ENCODE peak calls at places on chromosome 14, in seven cellular contexts. U is aorta, D is AG04449, K is sigmoid colon, B is foreskin fibroblast, S is pancreas, J is adipocyte. F is an unnamed sample.

GRCh38 chr14:23079716-23080115 is 15.2 kb downstream of the ACIN1 start:
- DNase-seq in B (peak), D (no peak), K (no peak), J (peak), U (no peak), S (no peak), F (no peak)

GRCh38 chr14:61607570-61608244 is 87.6 kb upstream of the HIF1A start:
- DNase-seq in D (no peak), K (no peak), B (no peak), U (no peak), J (no peak), S (no peak), F (no peak)

GRCh38 chr14:62696261-62696968 is 348.8 kb downstream of the KCNH5 start:
- DNase-seq in J (no peak), K (no peak), S (no peak), B (no peak), D (no peak), U (no peak), F (peak)

GRCh38 chr14:20679907-20680306 is 4.5 kb upstream of the RNASE4 start:
- DNase-seq in K (no peak), B (no peak), S (peak), D (no peak), J (peak), U (no peak), F (no peak)

GRCh38 chr14:91367173-91368171 is 50.1 kb downstream of the CCDC88C start:
- DNase-seq in S (no peak), K (no peak), D (no peak), U (no peak), J (no peak), B (no peak), F (no peak)

GRCh38 chr14:100100032-100100405 is 34.8 kb downstream of the EVL start:
- DNase-seq in D (no peak), U (no peak), B (no peak), J (no peak), S (no peak), K (peak), F (no peak)

GRCh38 chr14:45085004-45085403 is 1.1 kb downstream of the PRPF39 start:
- DNase-seq in D (no peak), J (peak), U (no peak), B (no peak), K (no peak), S (no peak), F (no peak)

GRCh38 chr14:100019156-100019882 is 45.9 kb upstream of the EVL start:
- DNase-seq in U (no peak), K (no peak), D (no peak), B (no peak), S (no peak), J (no peak), F (no peak)

GRCh38 chr14:65321370-65321875 is 91.1 kb upstream of the FUT8 start:
- DNase-seq in U (no peak), D (no peak), B (no peak), K (no peak), J (peak), S (no peak), F (no peak)

GRCh38 chr14:70002589-70003240 is 123.5 kb downstream of the SMOC1 start:
- DNase-seq in B (no peak), J (no peak), S (no peak), D (no peak), U (no peak), K (no peak), F (no peak)

GRCh38 chr14:23559010-23559920 is 3.2 kb downstream of the THTPA start:
- DNase-seq in S (peak), D (no peak), K (no peak), J (peak), B (no peak), U (no peak), F (peak)

GRCh38 chr14:33951183-33951840 is 438 bp upstream of the EGLN3 start:
- DNase-seq in J (no peak), U (no peak), S (no peak), B (no peak), K (no peak), D (no peak), F (no peak)

GRCh38 chr14:68603682-68604360 is 189.0 kb downstream of the ZFP36L1 start:
- DNase-seq in U (no peak), D (no peak), B (no peak), J (no peak), K (no peak), S (no peak), F (no peak)

GRCh38 chr14:24251880-24252288 is 9.5 kb upstream of the TINF2 start:
- DNase-seq in K (peak), U (no peak), S (no peak), J (peak), B (peak), D (no peak), F (no peak)

GRCh38 chr14:77037338-77037782 is 8.9 kb upstream of the IRF2BPL start:
- DNase-seq in J (peak), B (no peak), K (no peak), U (no peak), D (no peak), S (no peak), F (no peak)

GRCh38 chr14:100580316-100581227 is 6.6 kb downstream of the BEGAIN start:
- DNase-seq in B (no peak), J (no peak), K (peak), U (no peak), S (no peak), D (no peak), F (no peak)

GRCh38 chr14:24132061-24132685 is 1.7 kb downstream of the FITM1 start:
- DNase-seq in D (no peak), U (peak), J (no peak), K (no peak), B (no peak), S (peak), F (no peak)

GRCh38 chr14:102523200-102524025 is 13.8 kb upstream of the ANKRD9 start:
- DNase-seq in K (no peak), S (no peak), D (no peak), J (no peak), B (no peak), U (peak), F (no peak)

GRCh38 chr14:78048120-78048519 is 122.1 kb upstream of the NRXN3 start:
- DNase-seq in U (no peak), D (no peak), J (no peak), S (no peak), B (no peak), K (no peak), F (no peak)

GRCh38 chr14:36652542-36653201 is 9.0 kb upstream of the PAX9 start:
- DNase-seq in K (no peak), D (no peak), U (no peak), B (no peak), S (no peak), J (no peak), F (no peak)

GRCh38 chr14:78987006-78987405 is 816.8 kb downstream of the NRXN3 start:
- DNase-seq in J (no peak), D (no peak), S (no peak), U (no peak), K (no peak), B (no peak), F (no peak)

GRCh38 chr14:44960146-44960545 is 1.6 kb downstream of the KLHL28 start:
- DNase-seq in B (no peak), D (no peak), S (no peak), U (no peak), J (peak), K (no peak), F (no peak)

GRCh38 chr14:69685217-69685616 is 73.8 kb downstream of the SUSD6 start:
- DNase-seq in D (no peak), B (no peak), K (no peak), U (no peak), S (no peak), J (no peak), F (no peak)

GRCh38 chr14:82094819-82095218 is 561.2 kb upstream of the SEL1L start:
- DNase-seq in B (no peak), K (no peak), D (no peak), S (no peak), J (no peak), U (no peak), F (no peak)

GRCh38 chr14:58713677-58714076 is 75.9 kb downstream of the DACT1 start:
- DNase-seq in K (no peak), U (no peak), D (no peak), J (no peak), B (no peak), S (no peak), F (no peak)

GRCh38 chr14:61588419-61588901 is 106.9 kb upstream of the HIF1A start:
- DNase-seq in K (no peak), S (no peak), J (peak), B (peak), U (peak), D (no peak), F (no peak)

GRCh38 chr14:103070263-103070885 is 13.0 kb upstream of the CDC42BPB start:
- DNase-seq in B (no peak), D (no peak), U (peak), K (no peak), J (no peak), S (no peak), F (no peak)

GRCh38 chr14:30875788-30876053 is 1.4 kb downstream of the COCH start:
- DNase-seq in D (no peak), U (no peak), J (no peak), S (no peak), K (no peak), B (no peak), F (no peak)
- H3K4me3 ChIP-seq in D (no peak), U (no peak), J (no peak), S (no peak), K (no peak), B (no peak), F (no peak)

GRCh38 chr14:48748151-48748550 is 838.0 kb downstream of the RPS29 start:
- DNase-seq in S (no peak), J (no peak), K (no peak), B (no peak), D (no peak), U (no peak), F (no peak)
- H3K4me3 ChIP-seq in S (no peak), J (no peak), K (no peak), B (no peak), D (no peak), U (no peak), F (no peak)

GRCh38 chr14:55028476-55028875 is 1.4 kb downstream of the SOCS4 start:
- DNase-seq in D (no peak), J (no peak), K (no peak), B (no peak), U (no peak), S (no peak), F (no peak)
- H3K4me3 ChIP-seq in D (peak), J (peak), K (peak), B (peak), U (no peak), S (no peak), F (no peak)

DNA sequence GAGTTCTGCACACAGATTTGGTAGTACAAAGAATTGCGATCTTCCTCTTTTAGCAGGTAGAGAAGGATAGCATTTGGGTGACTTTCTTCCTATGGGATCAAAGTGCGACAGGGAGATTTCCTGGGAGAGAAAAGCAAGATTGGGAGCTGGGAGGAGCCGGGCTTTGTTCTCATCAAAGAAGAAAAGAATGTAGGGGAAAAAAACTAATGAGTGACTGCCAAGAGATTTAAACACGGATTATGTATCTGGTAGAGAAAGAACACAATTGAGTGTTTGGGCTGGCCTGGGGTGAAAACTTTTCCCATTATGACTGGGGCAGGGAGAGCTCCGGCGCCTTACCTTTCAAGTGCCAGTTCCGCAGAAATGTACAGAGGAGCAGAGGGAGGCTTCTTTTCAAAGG is 79.9 kb downstream of the FOXN3 start:
- DNase-seq in S (no peak), U (no peak), D (no peak), B (no peak), K (no peak), J (no peak), F (peak)
- H3K4me3 ChIP-seq in S (no peak), U (no peak), D (no peak), B (no peak), K (no peak), J (peak), F (no peak)

GRCh38 chr14:29310757-29311156 is 544.2 kb downstream of the FOXG1 start:
- DNase-seq in K (no peak), S (no peak), B (peak), J (peak), D (no peak), U (no peak), F (no peak)
- H3K4me3 ChIP-seq in K (no peak), S (no peak), B (no peak), J (no peak), D (no peak), U (no peak), F (no peak)